ENCODE peak calls at places on chromosomes 2 and 18, in four cellular contexts. O is hepatocyte; A is CD8-positive, alpha-beta T cell; H is brain microvascular endothelial cell. X is an unnamed sample.

GRCh38 chr2:174573621-174574081 is 24.0 kb downstream of the WIPF1 start:
- DNase-seq in O (no peak), H (no peak), A (no peak), X (no peak)

GRCh38 chr18:70354080-70354479 is 65.2 kb downstream of the SOCS6 start:
- DNase-seq in H (no peak), O (no peak), A (no peak), X (no peak)

GRCh38 chr2:27966466-27966865 is 75.9 kb downstream of the BABAM2 start:
- DNase-seq in A (no peak), H (no peak), O (peak), X (no peak)

GRCh38 chr2:207528980-207529329 is 807 bp upstream of the CREB1 start:
- DNase-seq in O (peak), H (no peak), A (peak), X (peak)

GRCh38 chr2:104849618-104850097 is 4.3 kb upstream of the POU3F3 start:
- DNase-seq in A (peak), O (peak), H (peak), X (no peak)

GRCh38 chr2:213021971-213022899 is 129.2 kb downstream of the IKZF2 start:
- DNase-seq in O (no peak), H (peak), A (no peak), X (no peak)

GRCh38 chr2:237306083-237306786 is 107.7 kb downstream of the COL6A3 start:
- DNase-seq in A (no peak), O (no peak), H (peak), X (no peak)

GRCh38 chr18:37408676-37409305 is 156.8 kb downstream of the CELF4 start:
- DNase-seq in O (no peak), A (no peak), H (no peak), X (no peak)

GRCh38 chr2:27123302-27124150 is at the start of gene ABHD1:
- DNase-seq in O (peak), H (no peak), A (peak), X (no peak)

DNA sequence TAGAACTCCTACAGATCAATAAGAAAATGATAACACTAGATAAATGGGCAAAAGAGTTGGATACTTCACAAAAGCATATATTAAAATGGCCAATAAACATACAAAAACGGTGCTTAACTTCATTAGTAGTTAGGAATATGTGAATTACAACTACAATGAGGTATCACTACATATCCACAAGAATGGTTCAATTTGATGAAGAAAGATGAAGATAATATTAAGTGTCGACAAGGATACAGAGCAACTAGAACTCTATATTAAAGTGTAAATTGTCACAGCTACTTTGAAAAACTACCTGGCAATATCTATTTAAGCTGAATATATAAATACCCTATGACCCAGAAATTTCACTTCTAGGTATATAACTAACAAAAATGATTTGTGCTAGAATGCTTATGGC is 290.0 kb upstream of the SESTD1 start:
- DNase-seq in O (no peak), A (no peak), H (no peak), X (no peak)
- H3K27ac ChIP-seq in O (no peak), A (no peak), H (no peak), X (no peak)

DNA sequence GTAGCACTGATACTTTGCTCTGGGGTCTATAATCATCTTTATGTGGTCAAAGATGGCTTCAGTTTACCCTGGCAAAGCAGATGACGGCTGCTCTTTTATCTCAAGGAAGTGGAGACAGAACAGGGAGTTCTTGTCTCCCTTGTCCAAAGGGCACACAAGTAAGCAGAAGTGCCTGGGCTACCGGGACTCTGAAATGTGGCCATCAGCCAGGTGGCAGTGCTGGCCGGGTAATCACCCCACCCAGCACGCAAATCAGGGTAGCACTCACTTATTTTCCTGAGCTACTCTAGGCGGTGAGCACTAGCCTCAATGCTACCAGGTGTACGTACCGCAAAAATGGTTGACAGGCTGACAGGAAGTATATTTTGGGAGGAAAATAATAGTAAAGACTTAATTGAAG is 119.7 kb upstream of the ETAA1 start:
- DNase-seq in H (no peak), O (no peak), A (no peak), X (no peak)
- TF ChIP-seq CTCF in H (no peak), O (peak), A (no peak), X (no peak)

DNA sequence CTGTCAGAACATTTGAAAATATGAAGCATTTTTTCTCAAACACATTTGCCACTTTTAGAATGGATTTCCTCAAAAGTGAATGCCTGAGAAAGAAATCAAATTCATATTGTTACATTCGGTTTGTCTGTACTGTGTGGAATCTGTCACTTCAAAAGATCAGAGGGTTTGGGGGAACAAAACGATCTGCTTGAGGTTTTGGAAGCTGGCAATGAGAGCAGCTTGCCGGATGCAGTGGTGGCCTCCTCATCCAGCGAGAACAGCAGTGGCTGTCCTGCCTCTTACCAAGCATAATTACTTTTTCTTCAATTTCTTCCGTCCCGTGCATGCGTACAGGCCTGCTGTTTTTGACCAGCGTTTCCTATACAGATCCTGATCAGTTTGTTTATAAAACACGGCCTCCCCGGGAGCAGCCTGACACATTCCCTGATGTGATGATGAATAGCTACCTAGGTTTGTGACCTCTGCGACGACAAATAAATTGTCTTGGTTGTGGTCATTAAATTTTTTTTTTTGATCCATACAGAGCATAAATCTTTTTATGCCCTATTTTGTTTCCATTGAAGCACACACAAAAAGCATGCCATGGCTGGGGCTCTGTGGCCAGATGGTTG is 45.2 kb downstream of the ITGA6 start:
- DNase-seq in O (no peak), A (no peak), H (no peak), X (no peak)
- H3K27ac ChIP-seq in O (no peak), A (no peak), H (no peak), X (peak)

DNA sequence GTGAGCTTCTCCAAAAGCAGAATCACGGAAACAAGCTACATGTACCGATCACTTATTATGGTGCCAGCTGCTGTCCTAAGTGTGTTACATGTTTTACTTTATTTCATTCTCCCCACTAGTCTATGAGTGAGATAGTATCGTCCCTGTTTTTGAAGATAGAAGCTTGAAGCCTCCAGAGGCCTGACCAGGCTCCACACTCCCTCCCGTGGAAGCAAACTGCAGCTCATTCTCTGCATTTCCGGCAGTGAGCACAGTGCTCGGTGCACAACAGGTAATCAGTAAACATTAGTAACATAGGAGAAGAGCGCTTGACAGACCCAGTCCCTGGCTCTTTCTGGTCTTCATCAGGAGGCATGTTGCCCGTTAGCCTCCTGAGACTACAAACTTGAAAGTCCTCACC is 72.9 kb downstream of the ZBTB7C start:
- DNase-seq in O (peak), H (no peak), A (no peak), X (no peak)
- TF ChIP-seq CTCF in O (peak), H (peak), A (no peak), X (no peak)

DNA sequence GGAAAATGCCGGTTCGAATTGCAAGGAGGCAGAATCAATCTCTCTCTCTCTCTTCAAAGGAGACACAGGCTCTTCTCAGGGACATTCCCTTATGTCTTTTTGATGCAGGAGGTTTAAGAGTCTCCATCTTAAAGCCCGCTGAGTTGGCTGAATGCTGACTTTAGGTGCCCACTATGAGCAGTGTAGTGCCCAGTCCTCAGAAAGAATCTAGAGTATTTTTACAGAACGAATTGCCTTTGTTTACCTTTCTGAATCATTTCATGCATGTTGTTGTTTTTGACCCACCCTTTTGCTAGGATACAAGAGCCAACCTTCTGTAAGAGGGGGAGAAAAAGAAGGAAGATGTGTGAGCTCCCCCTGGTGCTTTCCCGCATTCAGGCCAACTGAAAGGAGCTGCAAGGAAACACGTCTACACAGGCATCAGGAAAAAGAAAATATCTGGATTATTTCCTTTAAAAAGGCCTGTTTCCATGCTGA is 193.5 kb upstream of the TCF4 start:
- DNase-seq in O (peak), A (no peak), H (peak), X (peak)
- H3K27ac ChIP-seq in O (no peak), A (no peak), H (no peak), X (no peak)